ENCODE peak calls at places on chromosomes 2 and 18, in four cellular contexts. K, W, S and F are unnamed samples.

GRCh38 chr2:16425462-16426336 is 239.9 kb downstream of the CYRIA start:
- DNase-seq in S (no peak), K (no peak), W (no peak), F (no peak)

GRCh38 chr18:80012714-80013113 is 21.5 kb upstream of the RBFA start:
- DNase-seq in K (no peak), S (no peak), W (no peak), F (no peak)

GRCh38 chr2:177207101-177207500 is 5.5 kb upstream of the HNRNPA3 start:
- DNase-seq in W (no peak), S (no peak), K (no peak), F (no peak)

GRCh38 chr18:10119991-10120390 is 206.2 kb downstream of the VAPA start:
- DNase-seq in W (no peak), K (no peak), S (no peak), F (no peak)

GRCh38 chr18:48777026-48777736 is 173.6 kb downstream of the SMAD7 start:
- DNase-seq in S (peak; percentile 71), K (peak; percentile 70), W (no peak), F (no peak)

GRCh38 chr2:215460682-215461081 is 24.8 kb upstream of the FN1 start:
- DNase-seq in K (no peak), S (no peak), W (no peak), F (no peak)

GRCh38 chr18:2902327-2902726 is 55.5 kb downstream of the EMILIN2 start:
- DNase-seq in S (no peak), K (no peak), W (no peak), F (no peak)

GRCh38 chr18:45355944-45356520 is 259.2 kb upstream of the SLC14A2 start:
- DNase-seq in W (no peak), S (no peak), K (no peak), F (no peak)

GRCh38 chr2:191051825-191052778 is 38.1 kb upstream of the STAT1 start:
- DNase-seq in K (no peak), S (no peak), W (no peak), F (peak; percentile 51)

GRCh38 chr2:848099-848498 is 102.5 kb upstream of the SNTG2 start:
- DNase-seq in W (no peak), K (no peak), S (no peak), F (no peak)

GRCh38 chr2:9174771-9175441 is 31.7 kb upstream of the ASAP2 start:
- DNase-seq in W (no peak), K (no peak), S (no peak), F (no peak)

GRCh38 chr2:8630676-8631464 is 51.0 kb upstream of the ID2 start:
- DNase-seq in S (no peak), W (no peak), K (no peak), F (no peak)

GRCh38 chr2:188046437-188046836 is 245.2 kb upstream of the GULP1 start:
- DNase-seq in S (no peak), K (no peak), W (no peak), F (no peak)

GRCh38 chr2:1072258-1072657 is 121.6 kb downstream of the SNTG2 start:
- DNase-seq in W (no peak), S (no peak), K (no peak), F (no peak)

GRCh38 chr18:75256376-75256775 is 45.8 kb downstream of the TSHZ1 start:
- DNase-seq in S (no peak), K (no peak), W (no peak), F (no peak)

GRCh38 chr2:84879595-84880394 is 1.1 kb downstream of the TRABD2A start:
- DNase-seq in S (peak; percentile 21), W (no peak), K (peak; percentile 41), F (no peak)